ENCODE peak calls at places on chromosomes 7 and 10, in seven cellular contexts. I is IMR-90, M is neural progenitor cell, J is K562, V is GM23248, H is fibroblast of lung, A is kidney. K is an unnamed sample.

GRCh38 chr7:117975436-117975835 is 102.2 kb upstream of the CTTNBP2 start:
- DNase-seq in A (no peak), H (peak), V (no peak), M (no peak), I (no peak), J (no peak), K (no peak)

GRCh38 chr10:97765201-97765600 is 6.6 kb downstream of the SFRP5 start:
- DNase-seq in H (no peak), V (no peak), M (no peak), A (peak), J (no peak), I (no peak), K (no peak)

GRCh38 chr10:11856678-11857077 is 33.5 kb downstream of the PROSER2 start:
- DNase-seq in J (no peak), V (peak), M (no peak), A (no peak), H (peak), I (no peak), K (no peak)

GRCh38 chr10:96690755-96691730 is 29.3 kb downstream of the PIK3AP1 start:
- DNase-seq in I (peak), A (no peak), V (peak), H (no peak), M (no peak), J (no peak), K (no peak)

GRCh38 chr10:67903581-67903980 is 19.1 kb downstream of the SIRT1 start:
- DNase-seq in H (no peak), V (no peak), A (no peak), I (no peak), J (no peak), M (no peak), K (no peak)

GRCh38 chr10:10860455-10860976 is 157.2 kb upstream of the CELF2 start:
- DNase-seq in H (no peak), I (no peak), M (no peak), A (no peak), V (no peak), J (no peak), K (no peak)

GRCh38 chr10:95635319-95635733 is 21.2 kb downstream of the ALDH18A1 start:
- DNase-seq in J (no peak), V (no peak), I (no peak), M (no peak), A (no peak), H (no peak), K (no peak)

GRCh38 chr7:50531401-50531906 is 33.8 kb downstream of the DDC start:
- DNase-seq in A (no peak), J (no peak), I (peak), M (peak), V (peak), H (no peak), K (peak)

GRCh38 chr7:99050971-99051370 is 92.9 kb downstream of the SMURF1 start:
- DNase-seq in I (no peak), A (no peak), M (no peak), J (no peak), H (no peak), V (no peak), K (no peak)

GRCh38 chr10:57506414-57507094 is 761.1 kb downstream of the IPMK start:
- DNase-seq in J (no peak), M (no peak), V (no peak), A (peak), H (no peak), I (no peak), K (no peak)

GRCh38 chr10:7563368-7563767 is 103.4 kb downstream of the ITIH5 start:
- DNase-seq in H (peak), A (peak), J (no peak), M (no peak), I (no peak), V (peak), K (no peak)

GRCh38 chr10:108904163-108904878 is 1019.0 kb downstream of the XPNPEP1 start:
- DNase-seq in V (peak), J (no peak), I (no peak), H (peak), M (no peak), A (no peak), K (no peak)

GRCh38 chr10:19699299-19699698 is 116.9 kb upstream of the PLXDC2 start:
- DNase-seq in I (no peak), V (no peak), J (no peak), H (no peak), M (no peak), A (no peak), K (no peak)

GRCh38 chr7:127689194-127689772 is 37.3 kb downstream of the SND1 start:
- DNase-seq in H (no peak), V (no peak), J (no peak), A (no peak), M (no peak), I (no peak), K (no peak)

GRCh38 chr10:51696251-51696650 is 3.1 kb downstream of the CSTF2T start:
- DNase-seq in I (no peak), V (peak), J (no peak), H (no peak), A (no peak), M (no peak), K (no peak)

GRCh38 chr7:93040355-93040754 is 77.4 kb downstream of the SAMD9 start:
- DNase-seq in M (no peak), H (no peak), J (no peak), V (no peak), I (no peak), A (no peak), K (peak)

GRCh38 chr10:61899997-61900828 is 1.3 kb upstream of the ARID5B start:
- DNase-seq in A (peak), I (peak), V (peak), J (peak), M (peak), H (peak), K (peak)
- H3K9ac ChIP-seq in A (peak), I (peak), V (peak), J (peak), M (no peak), H (peak), K (peak)

DNA sequence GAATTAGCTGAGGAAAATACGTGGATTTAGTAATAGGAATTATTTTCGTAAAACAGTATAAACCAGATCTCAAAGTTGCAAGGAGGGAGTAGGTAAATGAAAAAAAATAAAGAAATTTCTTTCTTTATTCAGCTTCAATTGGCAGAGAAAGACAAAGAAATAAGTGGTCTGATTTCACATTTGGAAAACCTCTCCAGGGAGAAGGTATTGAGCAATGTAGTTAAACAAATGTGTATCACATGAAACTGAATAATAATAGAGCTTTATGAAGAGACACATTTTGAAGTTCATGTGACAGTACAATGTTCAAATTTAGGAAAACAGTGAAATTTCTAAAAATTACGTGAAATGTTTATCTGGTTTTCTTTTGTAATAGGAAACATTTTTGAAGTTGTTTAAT is 63.0 kb downstream of the TAX1BP1 start:
- DNase-seq in A (no peak), V (peak), I (no peak), H (peak), M (no peak), J (no peak), K (no peak)
- H3K27ac ChIP-seq in A (no peak), V (peak), I (no peak), H (no peak), M (no peak), J (no peak), K (no peak)

GRCh38 chr10:129171816-129172215 is 295.2 kb upstream of the MGMT start:
- DNase-seq in I (no peak), H (no peak), A (no peak), V (no peak), J (no peak), M (no peak), K (no peak)

GRCh38 chr10:129168660-129169059 is 298.4 kb upstream of the MGMT start:
- DNase-seq in V (no peak), H (no peak), A (no peak), I (no peak), M (no peak), J (no peak), K (no peak)

GRCh38 chr10:129169115-129169514 is 297.9 kb upstream of the MGMT start:
- DNase-seq in I (no peak), V (no peak), M (no peak), J (no peak), H (no peak), A (no peak), K (no peak)

DNA sequence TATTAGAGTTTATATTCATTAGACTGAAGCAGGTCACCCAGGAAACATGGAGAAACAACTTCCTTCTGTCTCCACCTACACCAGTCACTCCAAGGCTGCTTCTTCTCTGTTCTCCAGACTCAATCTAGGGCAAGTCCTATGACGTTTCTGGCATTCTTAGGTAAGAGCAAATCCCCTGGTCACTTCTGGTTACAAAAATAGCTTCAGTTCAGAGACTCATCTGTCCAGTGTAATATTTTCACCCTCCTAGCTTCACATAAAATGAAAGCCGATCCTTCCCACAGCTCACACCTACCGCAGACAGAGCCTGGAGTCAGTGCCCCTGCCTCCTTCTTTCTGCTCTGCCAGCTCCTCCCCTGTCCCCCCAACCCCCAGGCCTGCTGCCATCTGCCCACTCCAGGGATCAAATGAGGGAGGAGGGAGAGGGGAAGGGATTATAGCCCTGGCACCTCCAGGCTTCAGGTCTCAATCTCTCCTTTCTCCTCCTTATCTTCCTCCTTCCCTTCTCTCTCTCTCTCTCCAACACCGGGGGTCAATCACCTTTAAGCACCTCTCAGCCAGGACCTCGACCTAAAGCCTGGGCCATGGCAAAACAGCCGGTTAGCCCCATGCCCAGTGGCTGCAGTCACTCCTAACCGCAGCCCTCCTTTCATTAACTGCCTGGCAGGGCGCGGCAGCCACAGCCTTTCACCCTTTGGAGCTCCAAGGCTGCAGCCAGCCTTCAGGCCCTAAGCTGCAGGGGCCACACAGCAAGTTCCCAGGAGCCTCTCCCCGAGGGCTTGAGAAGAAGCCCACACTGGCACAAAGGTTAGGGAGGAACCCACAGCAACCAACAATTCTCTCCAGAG is 292.6 kb upstream of the MGMT start:
- DNase-seq in A (no peak), H (no peak), J (no peak), I (no peak), M (no peak), V (no peak), K (no peak)
- H3K9ac ChIP-seq in A (no peak), H (no peak), J (no peak), I (no peak), M (no peak), V (no peak), K (no peak)

GRCh38 chr10:59358576-59358975 is 3.8 kb downstream of the FAM13C start:
- DNase-seq in H (no peak), M (no peak), I (no peak), J (no peak), A (no peak), V (no peak), K (no peak)

GRCh38 chr10:59350558-59350957 is 11.8 kb downstream of the FAM13C start:
- DNase-seq in H (no peak), M (no peak), A (no peak), V (no peak), I (no peak), J (no peak), K (no peak)

GRCh38 chr10:59354434-59354833 is 7.9 kb downstream of the FAM13C start:
- DNase-seq in V (no peak), J (no peak), M (no peak), A (no peak), H (no peak), I (no peak), K (no peak)
- H3K27ac ChIP-seq in V (no peak), J (no peak), M (no peak), A (no peak), H (no peak), I (no peak), K (no peak)

GRCh38 chr7:156089222-156089621 is 277.0 kb upstream of the SHH start:
- DNase-seq in I (no peak), A (no peak), J (no peak), M (no peak), H (no peak), V (no peak), K (no peak)
- H3K9ac ChIP-seq in I (no peak), A (no peak), J (no peak), M (no peak), H (no peak), V (no peak), K (no peak)

GRCh38 chr7:52061666-52062065 is 745.1 kb upstream of the COBL start:
- DNase-seq in V (no peak), M (peak), J (no peak), I (no peak), A (no peak), H (no peak), K (no peak)
- H3K27ac ChIP-seq in V (no peak), M (peak), J (no peak), I (no peak), A (no peak), H (no peak), K (no peak)

GRCh38 chr10:79224263-79224949 is 122.9 kb upstream of the PPIF start:
- DNase-seq in H (no peak), M (no peak), I (no peak), A (peak), J (no peak), V (no peak), K (no peak)
- H3K9ac ChIP-seq in H (no peak), M (no peak), I (no peak), A (no peak), J (no peak), V (no peak), K (no peak)

K was measured in endodermal cell.